ENCODE peak calls at places on chromosomes 7 and 10, in four cellular contexts. One of them, this sample, is unnamed.
A peak's percentile ranks its signal among the peaks of the same experiment; 100 is the strongest.

GRCh38 chr10:28875535-28876208 is 198.4 kb downstream of the BAMBI start:
- DNase-seq in K562: no peak
- DNase-seq in IMR-90: peak; percentile 73
- DNase-seq in lung: no peak
- DNase-seq in this sample: no peak

GRCh38 chr10:556971-557370 is 132.5 kb downstream of the DIP2C start:
- DNase-seq in IMR-90: no peak
- DNase-seq in K562: no peak
- DNase-seq in lung: no peak
- DNase-seq in this sample: no peak

GRCh38 chr10:108612485-108612884 is 1310.8 kb downstream of the XPNPEP1 start:
- DNase-seq in lung: no peak
- DNase-seq in IMR-90: no peak
- DNase-seq in K562: no peak
- DNase-seq in this sample: no peak

GRCh38 chr7:117072620-117073118 is 119.4 kb downstream of the ST7 start:
- DNase-seq in K562: no peak
- DNase-seq in lung: peak; percentile 80
- DNase-seq in IMR-90: peak; percentile 71
- DNase-seq in this sample: peak; percentile 72

GRCh38 chr10:80136134-80136571 is 3.6 kb downstream of the PLAC9 start:
- DNase-seq in lung: peak; percentile 63
- DNase-seq in IMR-90: peak; percentile 88
- DNase-seq in K562: no peak
- DNase-seq in this sample: peak; percentile 94

GRCh38 chr7:21253740-21254687 is 173.9 kb upstream of the SP4 start:
- DNase-seq in K562: peak; percentile 66
- DNase-seq in IMR-90: peak; percentile 26
- DNase-seq in lung: peak; percentile 31
- DNase-seq in this sample: no peak

GRCh38 chr7:77665161-77665560 is 31.1 kb upstream of the RSBN1L start:
- DNase-seq in IMR-90: peak; percentile 52
- DNase-seq in lung: no peak
- DNase-seq in K562: no peak
- DNase-seq in this sample: no peak

GRCh38 chr10:68561804-68562649 is 1.9 kb downstream of the TET1 start:
- DNase-seq in K562: peak; percentile 83
- DNase-seq in IMR-90: no peak
- DNase-seq in lung: no peak
- DNase-seq in this sample: no peak

GRCh38 chr7:31892099-31892787 is 178.0 kb downstream of the PDE1C start:
- DNase-seq in K562: no peak
- DNase-seq in IMR-90: no peak
- DNase-seq in lung: no peak
- DNase-seq in this sample: no peak

GRCh38 chr10:116974442-116975005 is 30.5 kb downstream of the SHTN1 start:
- DNase-seq in IMR-90: peak; percentile 95
- DNase-seq in K562: peak; percentile 3
- DNase-seq in lung: no peak
- DNase-seq in this sample: no peak

GRCh38 chr10:50325449-50326188 is 74.3 kb upstream of the ASAH2 start:
- DNase-seq in K562: peak; percentile 92
- DNase-seq in IMR-90: peak; percentile 98
- DNase-seq in lung: no peak
- DNase-seq in this sample: peak; percentile 86

GRCh38 chr10:58641095-58641531 is 128.4 kb downstream of the BICC1 start:
- DNase-seq in lung: no peak
- DNase-seq in K562: no peak
- DNase-seq in IMR-90: peak; percentile 92
- DNase-seq in this sample: no peak

GRCh38 chr7:134619627-134620331 is 26.9 kb upstream of the BPGM start:
- DNase-seq in lung: no peak
- DNase-seq in IMR-90: peak; percentile 96
- DNase-seq in K562: no peak
- DNase-seq in this sample: no peak

GRCh38 chr7:47688311-47689100 is 106.6 kb upstream of the TNS3 start:
- DNase-seq in lung: no peak
- DNase-seq in K562: no peak
- DNase-seq in IMR-90: no peak
- DNase-seq in this sample: no peak

GRCh38 chr10:124989526-124989925 is 47.6 kb downstream of the ZRANB1 start:
- DNase-seq in K562: no peak
- DNase-seq in lung: peak; percentile 20
- DNase-seq in IMR-90: no peak
- DNase-seq in this sample: no peak

GRCh38 chr10:77867124-77867715 is 59.3 kb downstream of the DLG5 start:
- DNase-seq in K562: no peak
- DNase-seq in lung: no peak
- DNase-seq in IMR-90: no peak
- DNase-seq in this sample: no peak

GRCh38 chr7:240887-241421 is 48.6 kb downstream of the FAM20C start:
- DNase-seq in IMR-90: no peak
- DNase-seq in K562: no peak
- DNase-seq in lung: no peak
- DNase-seq in this sample: no peak

GRCh38 chr10:78712147-78712546 is 356.6 kb upstream of the ZMIZ1 start:
- DNase-seq in K562: peak; percentile 36
- DNase-seq in IMR-90: no peak
- DNase-seq in lung: no peak
- DNase-seq in this sample: no peak

GRCh38 chr10:95660283-95660682 is 3.8 kb upstream of the ALDH18A1 start:
- DNase-seq in K562: no peak
- DNase-seq in lung: no peak
- DNase-seq in IMR-90: peak; percentile 64
- DNase-seq in this sample: no peak

GRCh38 chr10:81414038-81414437 is 461.0 kb upstream of the NRG3 start:
- DNase-seq in IMR-90: no peak
- DNase-seq in lung: no peak
- DNase-seq in K562: no peak
- DNase-seq in this sample: no peak

GRCh38 chr10:59244871-59245270 is 68.4 kb downstream of the PHYHIPL start:
- DNase-seq in K562: no peak
- DNase-seq in IMR-90: no peak
- DNase-seq in lung: no peak
- DNase-seq in this sample: no peak

GRCh38 chr7:112084506-112084905 is 121.7 kb downstream of the DOCK4 start:
- DNase-seq in lung: no peak
- DNase-seq in IMR-90: peak; percentile 54
- DNase-seq in K562: no peak
- DNase-seq in this sample: no peak

GRCh38 chr7:24756545-24756988 is 697 bp downstream of the GSDME start:
- DNase-seq in IMR-90: peak; percentile 53
- DNase-seq in K562: no peak
- DNase-seq in lung: no peak
- DNase-seq in this sample: no peak

GRCh38 chr10:95451568-95452524 is 109.3 kb downstream of the SORBS1 start:
- DNase-seq in lung: no peak
- DNase-seq in K562: no peak
- DNase-seq in IMR-90: no peak
- DNase-seq in this sample: no peak

GRCh38 chr7:15870337-15870736 is 183.9 kb upstream of the MEOX2 start:
- DNase-seq in IMR-90: no peak
- DNase-seq in lung: no peak
- DNase-seq in K562: no peak
- DNase-seq in this sample: no peak

GRCh38 chr10:119449760-119450461 is 92.6 kb downstream of the RGS10 start:
- DNase-seq in K562: no peak
- DNase-seq in lung: peak; percentile 57
- DNase-seq in IMR-90: peak; percentile 59
- DNase-seq in this sample: peak; percentile 75

GRCh38 chr7:147332988-147333387 is 1216.4 kb downstream of the CNTNAP2 start:
- DNase-seq in K562: no peak
- DNase-seq in lung: no peak
- DNase-seq in IMR-90: no peak
- DNase-seq in this sample: no peak

GRCh38 chr10:80191589-80192270 is 13.6 kb downstream of the ANXA11 start:
- DNase-seq in lung: no peak
- DNase-seq in K562: no peak
- DNase-seq in IMR-90: no peak
- DNase-seq in this sample: peak; percentile 57

GRCh38 chr7:98755138-98755898 is 114.5 kb downstream of the TMEM130 start:
- DNase-seq in K562: no peak
- DNase-seq in lung: no peak
- DNase-seq in IMR-90: no peak
- DNase-seq in this sample: no peak

GRCh38 chr7:118080947-118081346 is 103.0 kb upstream of the LSM8 start:
- DNase-seq in K562: peak; percentile 78
- DNase-seq in IMR-90: peak; percentile 81
- DNase-seq in lung: no peak
- DNase-seq in this sample: no peak

GRCh38 chr10:14356921-14357320 is 26.2 kb upstream of the FRMD4A start:
- DNase-seq in lung: no peak
- DNase-seq in IMR-90: peak; percentile 56
- DNase-seq in K562: no peak
- DNase-seq in this sample: no peak

GRCh38 chr7:80463272-80463920 is 48.5 kb downstream of the GNAT3 start:
- DNase-seq in K562: no peak
- DNase-seq in lung: no peak
- DNase-seq in IMR-90: peak; percentile 62
- DNase-seq in this sample: no peak

GRCh38 chr7:125876436-125876835 is 946.8 kb upstream of the POT1 start:
- DNase-seq in K562: no peak
- DNase-seq in lung: no peak
- DNase-seq in IMR-90: no peak
- DNase-seq in this sample: no peak

GRCh38 chr10:112689327-112689726 is 242.3 kb downstream of the VTI1A start:
- DNase-seq in K562: peak; percentile 6
- DNase-seq in lung: no peak
- DNase-seq in IMR-90: peak; percentile 5
- DNase-seq in this sample: no peak

GRCh38 chr10:120039826-120040225 is 147.3 kb downstream of the SEC23IP start:
- DNase-seq in lung: no peak
- DNase-seq in IMR-90: no peak
- DNase-seq in K562: no peak
- DNase-seq in this sample: no peak

GRCh38 chr10:92438220-92438619 is 135.7 kb downstream of the IDE start:
- DNase-seq in lung: no peak
- DNase-seq in K562: no peak
- DNase-seq in IMR-90: no peak
- DNase-seq in this sample: no peak

GRCh38 chr7:7761974-7762769 is 43.8 kb upstream of the RPA3 start:
- DNase-seq in lung: no peak
- DNase-seq in IMR-90: peak; percentile 59
- DNase-seq in K562: peak; percentile 18
- DNase-seq in this sample: no peak
- H3K9me3 ChIP-seq in lung: no peaks in the 10 kb centered on the region
- H3K9me3 ChIP-seq in IMR-90: no peaks in the 10 kb centered on the region
- H3K9me3 ChIP-seq in K562: no peaks in the 10 kb centered on the region
- H3K9me3 ChIP-seq in this sample: no peaks in the 10 kb centered on the region

DNA sequence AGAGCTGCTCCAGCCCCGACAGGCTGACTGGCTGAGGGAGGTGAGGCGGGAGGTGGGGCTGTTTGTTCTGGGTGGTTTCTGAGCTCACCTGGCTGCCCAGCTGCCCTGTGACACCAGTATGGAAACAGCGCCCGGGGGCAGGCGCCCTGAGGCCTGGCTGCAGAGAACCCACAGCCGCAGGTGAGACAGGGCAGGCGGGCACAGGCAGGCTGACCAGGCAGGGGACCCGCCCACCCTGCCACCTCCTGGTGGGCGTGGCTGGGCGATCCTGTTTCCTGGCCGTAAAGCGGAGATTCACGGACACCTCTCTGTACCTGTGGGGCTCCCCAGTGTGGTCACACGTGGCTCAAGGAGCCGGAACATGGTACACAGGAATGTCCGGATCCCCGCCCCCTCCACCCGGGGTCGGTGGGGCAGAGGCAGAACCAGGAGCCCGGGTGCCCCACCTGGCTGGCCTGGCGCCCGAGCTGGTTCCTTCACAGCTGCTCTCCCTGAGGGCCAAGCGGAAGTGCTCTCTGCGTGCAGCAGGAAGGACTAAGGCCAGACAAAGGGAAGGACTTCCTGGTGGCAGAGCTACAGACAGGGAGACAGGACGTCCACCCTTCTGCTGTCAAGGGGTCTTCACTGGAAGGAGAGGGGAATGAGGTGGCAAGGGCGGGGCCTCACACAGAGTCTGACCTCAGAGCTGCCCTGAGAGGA is 3.9 kb downstream of the MICALL2 start:
- DNase-seq in IMR-90: no peak
- DNase-seq in K562: no peak
- DNase-seq in lung: peak; percentile 84
- DNase-seq in this sample: no peak
- H3K4me3 ChIP-seq in IMR-90: no peak overlapping the region
- H3K4me3 ChIP-seq in K562: no peak overlapping the region
- H3K4me3 ChIP-seq in lung: no peak overlapping the region
- H3K4me3 ChIP-seq in this sample: no peak overlapping the region

DNA sequence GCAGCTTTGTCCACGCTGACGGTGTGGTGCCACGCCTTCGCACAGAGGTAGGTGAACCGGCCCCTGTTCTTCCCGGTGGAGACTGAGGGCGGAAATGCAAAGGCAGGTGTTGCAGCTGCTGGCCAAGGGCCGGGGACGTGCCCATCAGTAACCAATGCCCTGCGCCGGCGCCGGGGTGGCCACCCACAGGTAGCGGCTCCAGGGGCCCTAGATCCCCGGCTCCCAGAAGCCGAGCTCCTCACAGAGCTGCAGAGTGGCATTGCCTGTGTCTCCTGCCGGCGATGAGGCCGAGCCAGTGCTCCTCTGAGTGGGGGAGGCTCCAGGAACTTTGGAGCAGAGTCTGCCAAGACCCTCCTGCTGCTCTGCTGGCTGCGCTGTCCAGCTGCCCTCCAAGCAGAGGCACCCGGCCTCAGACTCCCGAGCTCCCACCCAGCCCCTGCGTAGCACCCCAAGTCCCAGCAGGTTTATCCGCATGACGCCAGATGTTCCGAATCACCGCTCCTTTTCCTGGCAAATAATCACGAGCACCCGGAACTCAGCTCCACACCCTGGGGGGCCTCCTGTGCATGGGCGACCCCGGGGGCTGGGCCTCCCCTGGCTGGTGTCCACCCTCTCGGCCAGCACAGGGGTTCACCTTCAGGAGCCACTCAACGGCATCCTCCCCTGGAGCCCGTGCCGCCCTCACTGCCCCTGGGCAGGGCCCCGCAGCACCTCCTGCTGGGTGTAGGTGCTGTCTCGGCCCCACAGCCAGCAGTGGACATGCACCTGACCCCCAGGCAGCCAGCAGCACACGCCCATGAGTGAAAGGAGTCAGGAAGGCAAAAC is 22.1 kb downstream of the CFAP46 start:
- DNase-seq in K562: no peak
- DNase-seq in lung: no peak
- DNase-seq in IMR-90: no peak
- DNase-seq in this sample: no peak
- H3K9me3 ChIP-seq in K562: no peaks in the 10 kb centered on the region
- H3K9me3 ChIP-seq in lung: no peaks in the 10 kb centered on the region
- H3K9me3 ChIP-seq in IMR-90: no peaks in the 10 kb centered on the region
- H3K9me3 ChIP-seq in this sample: no peaks in the 10 kb centered on the region

GRCh38 chr10:130543787-130544186 is 407.6 kb downstream of the GLRX3 start:
- DNase-seq in K562: no peak
- DNase-seq in IMR-90: no peak
- DNase-seq in lung: peak; percentile 18
- DNase-seq in this sample: peak; percentile 40
- H3K4me3 ChIP-seq in K562: no peak overlapping the region
- H3K4me3 ChIP-seq in IMR-90: no peak overlapping the region
- H3K4me3 ChIP-seq in lung: no peak overlapping the region
- H3K4me3 ChIP-seq in this sample: no peak overlapping the region

GRCh38 chr7:7214398-7215347 is 32.3 kb downstream of the C1GALT1 start:
- DNase-seq in K562: no peak
- DNase-seq in lung: no peak
- DNase-seq in IMR-90: no peak
- DNase-seq in this sample: no peak
- H3K9me3 ChIP-seq in K562: no peaks in the 10 kb centered on the region
- H3K9me3 ChIP-seq in lung: no peaks in the 10 kb centered on the region
- H3K9me3 ChIP-seq in IMR-90: no peaks in the 10 kb centered on the region
- H3K9me3 ChIP-seq in this sample: no peaks in the 10 kb centered on the region